ENCODE peak calls at places on chromosomes 12 and 14, in four cellular contexts. M is tibial nerve, B is transverse colon, U is upper lobe of right lung. W is an unnamed sample.

GRCh38 chr12:105970885-105971284 is 167.9 kb downstream of the NUAK1 start:
- DNase-seq in M (no peak), B (no peak), U (no peak), W (no peak)

GRCh38 chr12:51951843-51952722 is 584 bp downstream of the ACVR1B start:
- DNase-seq in M (peak; percentile 25), B (peak; percentile 26), U (peak; percentile 75), W (no peak)

GRCh38 chr14:54503476-54503875 is 6.2 kb upstream of the CGRRF1 start:
- DNase-seq in M (no peak), B (no peak), U (no peak), W (peak; percentile 2)

GRCh38 chr12:79057540-79057939 is 193.0 kb downstream of the SYT1 start:
- DNase-seq in M (no peak), B (no peak), U (no peak), W (no peak)

GRCh38 chr14:34052658-34053014 is 101.8 kb upstream of the EGLN3 start:
- DNase-seq in M (no peak), B (no peak), U (no peak), W (no peak)

GRCh38 chr12:123119808-123120207 is 31.1 kb downstream of the PITPNM2 start:
- DNase-seq in M (no peak), B (no peak), U (no peak), W (no peak)

GRCh38 chr14:47438650-47439140 is 236.7 kb downstream of the MDGA2 start:
- DNase-seq in M (no peak), B (no peak), U (no peak), W (peak; percentile 94)

GRCh38 chr12:124866195-124866882 is 2.7 kb upstream of the SCARB1 start:
- DNase-seq in M (no peak), B (no peak), U (no peak), W (no peak)

GRCh38 chr12:96401061-96401871 is 1.0 kb upstream of the CDK17 start:
- DNase-seq in M (no peak), B (peak; percentile 38), U (no peak), W (no peak)

GRCh38 chr14:68028075-68028474 is 208.5 kb downstream of the RAD51B start:
- DNase-seq in M (no peak), B (no peak), U (no peak), W (no peak)

GRCh38 chr14:72513994-72514659 is 379.8 kb downstream of the DPF3 start:
- DNase-seq in M (no peak), B (no peak), U (no peak), W (peak; percentile 11)

GRCh38 chr14:65278589-65278988 is 133.9 kb upstream of the FUT8 start:
- DNase-seq in M (no peak), B (no peak), U (no peak), W (no peak)

GRCh38 chr12:111248221-111248620 is 120.7 kb downstream of the PHETA1 start:
- DNase-seq in M (no peak), B (no peak), U (peak; percentile 74), W (no peak)

GRCh38 chr12:127811988-127812387 is 455.0 kb upstream of the TMEM132C start:
- DNase-seq in M (no peak), B (no peak), U (no peak), W (no peak)

GRCh38 chr12:93336344-93336743 is 41.4 kb upstream of the NUDT4 start:
- DNase-seq in M (no peak), B (no peak), U (no peak), W (peak; percentile 62)

GRCh38 chr14:77212933-77213656 is 31.5 kb downstream of the TMEM63C start:
- DNase-seq in M (no peak), B (peak; percentile 55), U (peak; percentile 70), W (peak; percentile 8)

GRCh38 chr12:90058721-90059120 is 350.1 kb upstream of the ATP2B1 start:
- DNase-seq in M (no peak), B (no peak), U (no peak), W (peak; percentile 60)

GRCh38 chr12:2691001-2691339 is 103.8 kb upstream of the FKBP4 start:
- DNase-seq in M (no peak), B (peak; percentile 49), U (no peak), W (no peak)

GRCh38 chr12:127284021-127284420 is 982.9 kb upstream of the TMEM132C start:
- DNase-seq in M (no peak), B (no peak), U (no peak), W (no peak)

GRCh38 chr12:109467978-109468676 is 9.0 kb downstream of the KCTD10 start:
- DNase-seq in M (no peak), B (peak; percentile 76), U (no peak), W (no peak)

GRCh38 chr12:117818400-117818799 is 150.4 kb downstream of the KSR2 start:
- DNase-seq in M (no peak), B (no peak), U (no peak), W (no peak)

GRCh38 chr14:24334431-24335271 is at the start of gene ADCY4:
- DNase-seq in M (no peak), B (no peak), U (no peak), W (no peak)

GRCh38 chr12:11545438-11546330 is 103.8 kb upstream of the ETV6 start:
- DNase-seq in M (no peak), B (no peak), U (no peak), W (no peak)

GRCh38 chr14:87000071-87000470 is 992.9 kb downstream of the GALC start:
- DNase-seq in M (no peak), B (no peak), U (no peak), W (no peak)

GRCh38 chr14:39492267-39492666 is 60.0 kb upstream of the FBXO33 start:
- DNase-seq in M (no peak), B (no peak), U (no peak), W (peak; percentile 93)

GRCh38 chr12:99713946-99714520 is 66.5 kb downstream of the GARIN6 start:
- DNase-seq in M (no peak), B (no peak), U (no peak), W (no peak)

GRCh38 chr12:44509471-44509870 is 366.6 kb downstream of the NELL2 start:
- DNase-seq in M (no peak), B (no peak), U (no peak), W (peak; percentile 39)

GRCh38 chr14:68968051-68968450 is 11.1 kb downstream of the ACTN1 start:
- DNase-seq in M (no peak), B (no peak), U (no peak), W (no peak)

GRCh38 chr12:75816892-75817291 is 214.7 kb downstream of the PHLDA1 start:
- DNase-seq in M (no peak), B (no peak), U (no peak), W (no peak)

GRCh38 chr14:101101456-101102056 is 198.0 kb upstream of the RTL1 start:
- DNase-seq in M (no peak), B (no peak), U (no peak), W (no peak)

GRCh38 chr14:20732950-20733650 is 12.6 kb upstream of the EDDM3A start:
- DNase-seq in M (no peak), B (no peak), U (no peak), W (no peak)

GRCh38 chr14:68627050-68627867 is 165.6 kb downstream of the ZFP36L1 start:
- DNase-seq in M (no peak), B (no peak), U (peak; percentile 19), W (peak; percentile 59)

GRCh38 chr12:67202344-67203012 is 66.7 kb upstream of the CAND1 start:
- DNase-seq in M (no peak), B (no peak), U (no peak), W (no peak)

GRCh38 chr12:66188584-66189475 is at the start of gene IRAK3:
- DNase-seq in M (peak; percentile 80), B (peak; percentile 83), U (peak; percentile 96), W (no peak)

GRCh38 chr12:109358154-109358869 is 10.6 kb downstream of the MYO1H start:
- DNase-seq in M (no peak), B (no peak), U (no peak), W (no peak)

GRCh38 chr12:6952121-6952859 is 1.1 kb downstream of the PTPN6 start:
- DNase-seq in M (no peak), B (no peak), U (peak; percentile 63), W (no peak)

GRCh38 chr12:6951551-6952120 is 480 bp downstream of the PTPN6 start:
- DNase-seq in M (no peak), B (no peak), U (no peak), W (no peak)

GRCh38 chr12:6949063-6949594 is 2.0 kb upstream of the PTPN6 start:
- DNase-seq in M (no peak), B (no peak), U (peak; percentile 84), W (no peak)

GRCh38 chr12:6950944-6951540 is at the start of gene PTPN6:
- DNase-seq in M (no peak), B (peak; percentile 74), U (peak; percentile 91), W (no peak)

GRCh38 chr12:6950401-6950801 is 755 bp upstream of the PTPN6 start:
- DNase-seq in M (no peak), B (no peak), U (peak; percentile 49), W (no peak)
- TF ChIP-seq CTCF in M (no peak), B (peak; percentile 10), U (peak; percentile 13), W (peak; percentile 41)

GRCh38 chr14:99816642-99817041 is 23.4 kb downstream of the EML1 start:
- DNase-seq in M (no peak), B (no peak), U (no peak), W (no peak)
- TF ChIP-seq CTCF in M (no peak), B (no peak), U (no peak), W (no peak)

GRCh38 chr14:105168979-105169507 is 467 bp upstream of the JAG2 start:
- DNase-seq in M (no peak), B (no peak), U (no peak), W (no peak)
- TF ChIP-seq CTCF in M (no peak), B (peak; percentile 34), U (peak; percentile 45), W (peak; percentile 67)

GRCh38 chr12:88122666-88123065 is 19.2 kb downstream of the CEP290 start:
- DNase-seq in M (no peak), B (no peak), U (no peak), W (no peak)
- TF ChIP-seq CTCF in M (no peak), B (no peak), U (no peak), W (no peak)

DNA sequence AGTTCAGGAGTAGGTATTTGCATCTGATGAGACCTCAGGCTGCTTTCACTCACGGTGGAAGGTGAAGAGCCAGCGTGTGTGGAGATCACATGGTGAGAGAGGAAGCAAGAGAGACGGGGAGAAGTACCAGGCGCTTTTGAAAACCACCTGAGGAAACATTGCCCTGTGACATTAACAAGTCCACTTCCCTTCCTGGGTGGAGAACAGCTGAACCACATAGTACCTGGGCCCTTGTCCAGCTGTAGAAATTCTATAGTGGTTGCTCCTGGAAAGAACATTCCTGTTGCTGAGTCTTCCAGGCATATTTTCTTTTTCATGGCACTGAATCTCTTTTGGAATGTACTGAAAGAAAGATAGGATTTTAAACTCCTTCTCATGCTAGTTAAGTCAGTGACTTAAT is 87.3 kb upstream of the RIN3 start:
- DNase-seq in M (no peak), B (no peak), U (no peak), W (peak; percentile 48)
- TF ChIP-seq CTCF in M (no peak), B (no peak), U (no peak), W (no peak)

GRCh38 chr14:103354141-103354540 is 20.1 kb downstream of the EIF5 start:
- DNase-seq in M (no peak), B (no peak), U (no peak), W (no peak)
- TF ChIP-seq CTCF in M (no peak), B (no peak), U (no peak), W (no peak)

W was measured in retinal pigment epithelial cell.